ENCODE peak calls at places on chromosomes 5 and 9, in ten cellular contexts. E is IMR-90, K is glutamatergic neuron, R is neural progenitor cell, L is NCI-H1930, J is neural crest cell, P is left ventricle myocardium inferior, D is COR-L47, F is NCI-H2081, G is EL. O is an unnamed sample.
A peak's percentile ranks its signal among the peaks of the same experiment; 100 is the strongest.

GRCh38 chr9:17052626-17053025 is 82.2 kb upstream of the CNTLN start:
- DNase-seq in E (no peak), K (no peak), R (peak; percentile 83), L (no peak), J (no peak), P (no peak), D (no peak), F (no peak), G (peak; percentile 4), O (no peak)

GRCh38 chr9:35186524-35186923 is 24.7 kb downstream of the UNC13B start:
- DNase-seq in E (no peak), K (no peak), R (no peak), L (no peak), J (no peak), P (no peak), D (no peak), F (no peak), G (no peak), O (no peak)

GRCh38 chr9:84736076-84736475 is 66.5 kb downstream of the NTRK2 start:
- DNase-seq in E (no peak), K (no peak), R (no peak), L (no peak), J (no peak), P (no peak), D (no peak), F (no peak), G (peak; percentile 8), O (no peak)

GRCh38 chr9:135607401-135608293 is 31.7 kb downstream of the GLT6D1 start:
- DNase-seq in E (no peak), K (no peak), R (no peak), L (no peak), J (no peak), P (peak; percentile 11), D (no peak), F (no peak), G (no peak), O (no peak)

GRCh38 chr9:88589656-88590055 is 54.7 kb downstream of the NXNL2 start:
- DNase-seq in E (no peak), K (no peak), R (no peak), L (no peak), J (no peak), P (no peak), D (no peak), F (no peak), G (no peak), O (no peak)

GRCh38 chr5:126354012-126354856 is 69.0 kb upstream of the GRAMD2B start:
- DNase-seq in E (peak; percentile 98), K (no peak), R (peak; percentile 49), L (no peak), J (no peak), P (no peak), D (peak; percentile 47), F (peak; percentile 59), G (peak; percentile 98), O (no peak)

GRCh38 chr9:95067057-95067456 is 250.5 kb downstream of the FANCC start:
- DNase-seq in E (no peak), K (no peak), R (no peak), L (no peak), J (no peak), P (no peak), D (no peak), F (no peak), G (no peak), O (no peak)

GRCh38 chr5:67094476-67095300 is 101.9 kb downstream of the CD180 start:
- DNase-seq in E (peak; percentile 56), K (no peak), R (peak; percentile 38), L (no peak), J (no peak), P (no peak), D (no peak), F (no peak), G (peak; percentile 61), O (no peak)

GRCh38 chr9:19409406-19410194 is 791 bp downstream of the ACER2 start:
- DNase-seq in E (no peak), K (no peak), R (peak; percentile 64), L (peak; percentile 24), J (no peak), P (peak; percentile 58), D (peak; percentile 15), F (peak; percentile 46), G (peak; percentile 36), O (no peak)

GRCh38 chr5:172805018-172805683 is 28.9 kb upstream of the ERGIC1 start:
- DNase-seq in E (no peak), K (no peak), R (no peak), L (no peak), J (no peak), P (no peak), D (no peak), F (no peak), G (no peak), O (no peak)

GRCh38 chr5:179318193-179318955 is 26.9 kb downstream of the ADAMTS2 start:
- DNase-seq in E (no peak), K (peak; percentile 82), R (peak; percentile 92), L (no peak), J (peak; percentile 17), P (no peak), D (no peak), F (no peak), G (no peak), O (no peak)

GRCh38 chr9:124479371-124479770 is 27.8 kb downstream of the NR5A1 start:
- DNase-seq in E (no peak), K (no peak), R (no peak), L (no peak), J (no peak), P (no peak), D (no peak), F (no peak), G (no peak), O (no peak)

GRCh38 chr5:112957970-112958773 is 18.4 kb upstream of the DCP2 start:
- DNase-seq in E (peak; percentile 98), K (no peak), R (no peak), L (no peak), J (no peak), P (peak; percentile 76), D (peak; percentile 46), F (peak; percentile 16), G (peak; percentile 97), O (no peak)

GRCh38 chr5:132422720-132423442 is 53.4 kb downstream of the SLC22A5 start:
- DNase-seq in E (peak; percentile 56), K (no peak), R (no peak), L (no peak), J (no peak), P (peak; percentile 65), D (no peak), F (no peak), G (peak; percentile 40), O (no peak)

GRCh38 chr5:171975262-171975876 is 31.1 kb downstream of the FBXW11 start:
- DNase-seq in E (peak; percentile 49), K (no peak), R (no peak), L (no peak), J (no peak), P (no peak), D (peak; percentile 30), F (no peak), G (peak; percentile 45), O (no peak)

GRCh38 chr5:172672696-172673095 is 31.6 kb downstream of the NEURL1B start:
- DNase-seq in E (peak; percentile 13), K (no peak), R (no peak), L (no peak), J (no peak), P (no peak), D (no peak), F (no peak), G (no peak), O (no peak)

GRCh38 chr5:39080597-39081204 is 6.5 kb upstream of the RICTOR start:
- DNase-seq in E (peak; percentile 73), K (peak; percentile 34), R (peak; percentile 63), L (no peak), J (peak; percentile 25), P (no peak), D (no peak), F (peak; percentile 75), G (peak; percentile 64), O (no peak)

GRCh38 chr5:26872337-26872736 is 166.0 kb downstream of the CDH9 start:
- DNase-seq in E (no peak), K (no peak), R (no peak), L (no peak), J (no peak), P (no peak), D (no peak), F (no peak), G (no peak), O (no peak)

GRCh38 chr9:120412425-120412951 is 167.5 kb downstream of the CDK5RAP2 start:
- DNase-seq in E (peak; percentile 89), K (no peak), R (peak; percentile 39), L (no peak), J (no peak), P (no peak), D (no peak), F (peak; percentile 36), G (peak; percentile 35), O (no peak)

GRCh38 chr9:68500457-68501158 is 40.1 kb downstream of the TMEM252 start:
- DNase-seq in E (peak; percentile 70), K (no peak), R (no peak), L (no peak), J (no peak), P (no peak), D (no peak), F (no peak), G (peak; percentile 76), O (no peak)

GRCh38 chr9:94868462-94868861 is 142.0 kb downstream of the AOPEP start:
- DNase-seq in E (peak; percentile 12), K (no peak), R (no peak), L (no peak), J (no peak), P (no peak), D (no peak), F (no peak), G (no peak), O (no peak)

GRCh38 chr9:113580041-113580953 is 116.8 kb downstream of the RGS3 start:
- DNase-seq in E (peak; percentile 35), K (no peak), R (no peak), L (no peak), J (no peak), P (peak; percentile 80), D (no peak), F (peak; percentile 47), G (peak; percentile 28), O (peak; percentile 40)

GRCh38 chr5:142404046-142404477 is 79.2 kb upstream of the SPRY4 start:
- DNase-seq in E (peak; percentile 65), K (no peak), R (no peak), L (no peak), J (no peak), P (no peak), D (no peak), F (no peak), G (no peak), O (no peak)

GRCh38 chr9:69431203-69431602 is 106.2 kb downstream of the ENTREP1 start:
- DNase-seq in E (no peak), K (no peak), R (no peak), L (no peak), J (no peak), P (no peak), D (no peak), F (no peak), G (no peak), O (no peak)

GRCh38 chr5:94618029-94618492 is 343 bp downstream of the KIAA0825 start:
- DNase-seq in E (peak; percentile 57), K (no peak), R (peak; percentile 58), L (no peak), J (peak; percentile 9), P (peak; percentile 56), D (peak; percentile 20), F (peak; percentile 5), G (peak; percentile 78), O (no peak)

GRCh38 chr9:86354882-86355399 is 731 bp upstream of the TUT7 start:
- DNase-seq in E (no peak), K (no peak), R (no peak), L (no peak), J (no peak), P (no peak), D (no peak), F (no peak), G (no peak), O (no peak)

GRCh38 chr9:116494815-116495634 is 192.1 kb upstream of the TRIM32 start:
- DNase-seq in E (no peak), K (no peak), R (peak; percentile 59), L (no peak), J (no peak), P (no peak), D (no peak), F (peak; percentile 21), G (peak; percentile 13), O (no peak)

GRCh38 chr5:96934291-96934694 is 1.6 kb upstream of the LNPEP start:
- DNase-seq in E (peak; percentile 42), K (no peak), R (peak; percentile 8), L (no peak), J (peak; percentile 4), P (no peak), D (peak; percentile 66), F (peak; percentile 77), G (no peak), O (no peak)

O was measured in T-helper 17 cell.